ENCODE peak calls at places on chromosomes 4 and X, in five cellular contexts. D, L, C, Z and V are unnamed samples.

GRCh38 chrX:10040961-10041360 is 73.8 kb downstream of the CLDN34 start:
- DNase-seq in Z (peak; percentile 19), L (no peak), C (no peak), D (no peak), V (no peak)

GRCh38 chr4:144565558-144566195 is 80.3 kb upstream of the HHIP start:
- DNase-seq in D (no peak), C (no peak), L (no peak), Z (no peak), V (no peak)

GRCh38 chr4:173560896-173561295 is 30.9 kb upstream of the HAND2 start:
- DNase-seq in L (no peak), D (no peak), C (no peak), Z (no peak), V (no peak)

GRCh38 chrX:63739885-63740284 is 45.1 kb downstream of the ARHGEF9 start:
- DNase-seq in L (no peak), C (no peak), Z (no peak), D (no peak), V (no peak)

GRCh38 chr4:79756496-79756895 is 316.5 kb downstream of the ANTXR2 start:
- DNase-seq in C (no peak), D (no peak), L (no peak), Z (no peak), V (no peak)

GRCh38 chr4:128163177-128164117 is 102.3 kb downstream of the LARP1B start:
- DNase-seq in L (peak; percentile 26), Z (no peak), C (peak; percentile 73), D (peak; percentile 66), V (no peak)

GRCh38 chr4:74056114-74056857 is 17.8 kb upstream of the CXCL3 start:
- DNase-seq in Z (no peak), D (peak; percentile 45), C (peak; percentile 22), L (no peak), V (no peak)

GRCh38 chr4:13166214-13166613 is 317.9 kb downstream of the RAB28 start:
- DNase-seq in D (no peak), Z (no peak), L (no peak), C (no peak), V (no peak)

GRCh38 chr4:14334166-14334565 is 668.1 kb upstream of the CPEB2 start:
- DNase-seq in Z (no peak), D (no peak), L (no peak), C (no peak), V (no peak)

GRCh38 chrX:107672955-107673378 is 44.7 kb downstream of the PRPS1 start:
- DNase-seq in C (peak; percentile 52), D (peak; percentile 90), Z (peak; percentile 86), L (no peak), V (peak; percentile 87)

GRCh38 chr4:25861422-25861926 is 1.3 kb downstream of the SEL1L3 start:
- DNase-seq in Z (no peak), D (peak; percentile 67), L (no peak), C (peak; percentile 27), V (no peak)

GRCh38 chrX:21770631-21771321 is 12.9 kb upstream of the SMPX start:
- DNase-seq in Z (no peak), C (no peak), D (no peak), L (no peak), V (no peak)

GRCh38 chrX:3697701-3698279 is 15.7 kb downstream of the PRKX start:
- DNase-seq in L (no peak), Z (peak; percentile 82), D (peak; percentile 52), C (peak; percentile 58), V (no peak)

GRCh38 chr4:42786350-42787070 is 106.0 kb upstream of the GRXCR1 start:
- DNase-seq in L (no peak), C (no peak), Z (no peak), D (no peak), V (peak; percentile 79)

GRCh38 chrX:138945219-138945618 is 233.7 kb upstream of the FGF13 start:
- DNase-seq in D (no peak), C (no peak), L (no peak), Z (no peak), V (no peak)

GRCh38 chr4:78922207-78922606 is 17.0 kb downstream of the PAQR3 start:
- DNase-seq in D (peak; percentile 40), L (no peak), C (no peak), Z (no peak), V (no peak)

GRCh38 chr4:6020633-6021032 is 2.4 kb upstream of the C4orf50 start:
- DNase-seq in L (no peak), Z (no peak), C (no peak), D (no peak), V (no peak)

GRCh38 chr4:86556791-86557415 is 37.2 kb upstream of the PTPN13 start:
- DNase-seq in D (no peak), L (no peak), Z (no peak), C (peak; percentile 9), V (no peak)

GRCh38 chr4:108830509-108831244 is 67.8 kb upstream of the ETNPPL start:
- DNase-seq in D (peak; percentile 67), L (no peak), C (no peak), Z (no peak), V (peak; percentile 81)

GRCh38 chrX:56729152-56729557 is at the start of gene NBDY:
- DNase-seq in D (peak; percentile 52), Z (peak; percentile 75), L (no peak), C (peak; percentile 37), V (peak; percentile 63)

GRCh38 chr4:168725935-168726334 is 229.1 kb downstream of the PALLD start:
- DNase-seq in L (no peak), D (no peak), Z (no peak), C (no peak), V (no peak)